ENCODE peak calls at places on chromosome 21, in five cellular contexts. R is effector CD4-positive, alpha-beta T cell; T is NCI-H748 treated with DMSO at 0.1 percent for 48 hours; C is LHCN-M2; J is AG09319. P is an unnamed sample.

GRCh38 chr21:39387461-39388037 is 38.7 kb upstream of the HMGN1 start:
- DNase-seq in R (peak; percentile 92), T (peak; percentile 64), C (peak; percentile 70), J (peak; percentile 68), P (peak; percentile 88)

GRCh38 chr21:25536752-25537151 is 70.5 kb downstream of the MRPL39 start:
- DNase-seq in R (no peak), T (no peak), C (no peak), J (no peak), P (no peak)

GRCh38 chr21:31731112-31731801 is 661 bp downstream of the SCAF4 start:
- DNase-seq in R (peak; percentile 32), T (no peak), C (peak; percentile 32), J (no peak), P (peak; percentile 39)

GRCh38 chr21:22575165-22575584 is 1577.0 kb downstream of the NCAM2 start:
- DNase-seq in R (no peak), T (peak; percentile 78), C (no peak), J (no peak), P (peak; percentile 28)

GRCh38 chr21:44898851-44899767 is 21.6 kb downstream of the ITGB2 start:
- DNase-seq in R (no peak), T (no peak), C (no peak), J (no peak), P (no peak)

GRCh38 chr21:18832950-18833349 is 429.4 kb upstream of the TMPRSS15 start:
- DNase-seq in R (no peak), T (no peak), C (peak; percentile 2), J (no peak), P (no peak)

GRCh38 chr21:45050786-45051489 is 23.4 kb upstream of the ADARB1 start:
- DNase-seq in R (no peak), T (no peak), C (peak; percentile 91), J (no peak), P (no peak)

GRCh38 chr21:32520885-32521735 is 64.2 kb downstream of the TCP10L start:
- DNase-seq in R (no peak), T (peak; percentile 8), C (peak; percentile 83), J (peak; percentile 86), P (peak; percentile 63)

GRCh38 chr21:42233067-42233981 is 14.4 kb downstream of the ABCG1 start:
- DNase-seq in R (peak; percentile 82), T (no peak), C (no peak), J (no peak), P (peak; percentile 11)

GRCh38 chr21:36063375-36064084 is 3.2 kb upstream of the SETD4 start:
- DNase-seq in R (no peak), T (no peak), C (no peak), J (no peak), P (no peak)

GRCh38 chr21:36396971-36397370 is 11.8 kb downstream of the CHAF1B start:
- DNase-seq in R (no peak), T (no peak), C (no peak), J (no peak), P (no peak)

GRCh38 chr21:24969068-24969467 is 638.2 kb downstream of the MRPL39 start:
- DNase-seq in R (no peak), T (no peak), C (no peak), J (no peak), P (no peak)

P was measured in NCI-H2081.